ENCODE peak calls at places on chromosomes 5 and 9, in six cellular contexts. One of them, this sample, is unnamed.

GRCh38 chr9:132214027-132214622 is 52.3 kb downstream of the NTNG2 start:
- DNase-seq in fibroblast of the aortic adventitia: peak
- DNase-seq in AG10803: peak
- DNase-seq in CD8-positive, alpha-beta T cell: no peak
- DNase-seq in left ventricle myocardium inferior: peak
- DNase-seq in IMR-90: peak
- DNase-seq in this sample: peak

GRCh38 chr9:134351777-134352176 is 25.5 kb downstream of the RXRA start:
- DNase-seq in left ventricle myocardium inferior: no peak
- DNase-seq in fibroblast of the aortic adventitia: no peak
- DNase-seq in CD8-positive, alpha-beta T cell: no peak
- DNase-seq in IMR-90: no peak
- DNase-seq in AG10803: no peak
- DNase-seq in this sample: no peak

GRCh38 chr5:14221768-14222167 is 78.6 kb downstream of the TRIO start:
- DNase-seq in AG10803: no peak
- DNase-seq in IMR-90: no peak
- DNase-seq in left ventricle myocardium inferior: no peak
- DNase-seq in CD8-positive, alpha-beta T cell: no peak
- DNase-seq in fibroblast of the aortic adventitia: no peak
- DNase-seq in this sample: no peak

GRCh38 chr9:135136991-135137390 is 49.5 kb downstream of the OLFM1 start:
- DNase-seq in left ventricle myocardium inferior: no peak
- DNase-seq in CD8-positive, alpha-beta T cell: no peak
- DNase-seq in IMR-90: no peak
- DNase-seq in AG10803: no peak
- DNase-seq in fibroblast of the aortic adventitia: no peak
- DNase-seq in this sample: no peak

GRCh38 chr5:94788527-94788926 is 170.1 kb downstream of the SLF1 start:
- DNase-seq in IMR-90: no peak
- DNase-seq in left ventricle myocardium inferior: no peak
- DNase-seq in fibroblast of the aortic adventitia: no peak
- DNase-seq in AG10803: no peak
- DNase-seq in CD8-positive, alpha-beta T cell: no peak
- DNase-seq in this sample: no peak

GRCh38 chr5:11511878-11512277 is 392.4 kb downstream of the CTNND2 start:
- DNase-seq in fibroblast of the aortic adventitia: no peak
- DNase-seq in CD8-positive, alpha-beta T cell: no peak
- DNase-seq in IMR-90: no peak
- DNase-seq in AG10803: no peak
- DNase-seq in left ventricle myocardium inferior: no peak
- DNase-seq in this sample: no peak

GRCh38 chr9:136539427-136540412 is 6.1 kb downstream of the NOTCH1 start:
- DNase-seq in left ventricle myocardium inferior: peak
- DNase-seq in IMR-90: no peak
- DNase-seq in fibroblast of the aortic adventitia: no peak
- DNase-seq in CD8-positive, alpha-beta T cell: peak
- DNase-seq in AG10803: no peak
- DNase-seq in this sample: peak

GRCh38 chr9:96061293-96061987 is 185.9 kb downstream of the ERCC6L2 start:
- DNase-seq in IMR-90: peak
- DNase-seq in left ventricle myocardium inferior: peak
- DNase-seq in CD8-positive, alpha-beta T cell: peak
- DNase-seq in fibroblast of the aortic adventitia: peak
- DNase-seq in AG10803: peak
- DNase-seq in this sample: peak

GRCh38 chr9:75152416-75152815 is 64.1 kb downstream of the OSTF1 start:
- DNase-seq in fibroblast of the aortic adventitia: no peak
- DNase-seq in left ventricle myocardium inferior: no peak
- DNase-seq in AG10803: no peak
- DNase-seq in CD8-positive, alpha-beta T cell: peak
- DNase-seq in IMR-90: peak
- DNase-seq in this sample: no peak

GRCh38 chr5:59592101-59592500 is 301.4 kb downstream of the PDE4D start:
- DNase-seq in AG10803: peak
- DNase-seq in left ventricle myocardium inferior: no peak
- DNase-seq in CD8-positive, alpha-beta T cell: no peak
- DNase-seq in fibroblast of the aortic adventitia: peak
- DNase-seq in IMR-90: peak
- DNase-seq in this sample: no peak

GRCh38 chr9:129140397-129141065 is 29.3 kb downstream of the PTPA start:
- DNase-seq in left ventricle myocardium inferior: peak
- DNase-seq in fibroblast of the aortic adventitia: peak
- DNase-seq in IMR-90: peak
- DNase-seq in CD8-positive, alpha-beta T cell: no peak
- DNase-seq in AG10803: peak
- DNase-seq in this sample: peak

GRCh38 chr9:124261787-124262595 is 4.2 kb downstream of the NEK6 start:
- DNase-seq in AG10803: no peak
- DNase-seq in fibroblast of the aortic adventitia: peak
- DNase-seq in left ventricle myocardium inferior: no peak
- DNase-seq in CD8-positive, alpha-beta T cell: no peak
- DNase-seq in IMR-90: no peak
- DNase-seq in this sample: no peak

GRCh38 chr9:91060520-91061343 is 259.1 kb downstream of the SYK start:
- DNase-seq in left ventricle myocardium inferior: no peak
- DNase-seq in CD8-positive, alpha-beta T cell: no peak
- DNase-seq in AG10803: peak
- DNase-seq in fibroblast of the aortic adventitia: peak
- DNase-seq in IMR-90: peak
- DNase-seq in this sample: peak

GRCh38 chr9:35748239-35748857 is 680 bp downstream of the GBA2 start:
- DNase-seq in AG10803: no peak
- DNase-seq in IMR-90: no peak
- DNase-seq in left ventricle myocardium inferior: no peak
- DNase-seq in fibroblast of the aortic adventitia: peak
- DNase-seq in CD8-positive, alpha-beta T cell: no peak
- DNase-seq in this sample: no peak

GRCh38 chr5:142433526-142434321 is 108.9 kb upstream of the SPRY4 start:
- DNase-seq in left ventricle myocardium inferior: no peak
- DNase-seq in AG10803: peak
- DNase-seq in CD8-positive, alpha-beta T cell: no peak
- DNase-seq in IMR-90: peak
- DNase-seq in fibroblast of the aortic adventitia: peak
- DNase-seq in this sample: peak

GRCh38 chr5:157108961-157109360 is at the start of gene HAVCR2:
- DNase-seq in fibroblast of the aortic adventitia: no peak
- DNase-seq in CD8-positive, alpha-beta T cell: peak
- DNase-seq in IMR-90: no peak
- DNase-seq in AG10803: no peak
- DNase-seq in left ventricle myocardium inferior: no peak
- DNase-seq in this sample: no peak

GRCh38 chr9:76023715-76024195 is 133.3 kb downstream of the PCSK5 start:
- DNase-seq in left ventricle myocardium inferior: no peak
- DNase-seq in AG10803: no peak
- DNase-seq in fibroblast of the aortic adventitia: no peak
- DNase-seq in CD8-positive, alpha-beta T cell: peak
- DNase-seq in IMR-90: no peak
- DNase-seq in this sample: no peak

GRCh38 chr5:9898319-9898718 is 268.2 kb upstream of the TAS2R1 start:
- DNase-seq in IMR-90: peak
- DNase-seq in CD8-positive, alpha-beta T cell: no peak
- DNase-seq in left ventricle myocardium inferior: no peak
- DNase-seq in AG10803: peak
- DNase-seq in fibroblast of the aortic adventitia: peak
- DNase-seq in this sample: peak

GRCh38 chr5:134139377-134139851 is 24.9 kb downstream of the TCF7 start:
- DNase-seq in left ventricle myocardium inferior: peak
- DNase-seq in fibroblast of the aortic adventitia: no peak
- DNase-seq in CD8-positive, alpha-beta T cell: peak
- DNase-seq in AG10803: no peak
- DNase-seq in IMR-90: no peak
- DNase-seq in this sample: no peak

GRCh38 chr5:134561871-134562296 is 36.4 kb downstream of the JADE2 start:
- DNase-seq in CD8-positive, alpha-beta T cell: no peak
- DNase-seq in AG10803: peak
- DNase-seq in fibroblast of the aortic adventitia: peak
- DNase-seq in IMR-90: peak
- DNase-seq in left ventricle myocardium inferior: peak
- DNase-seq in this sample: peak

GRCh38 chr5:60207031-60207430 is 313.5 kb upstream of the PDE4D start:
- DNase-seq in CD8-positive, alpha-beta T cell: no peak
- DNase-seq in left ventricle myocardium inferior: no peak
- DNase-seq in fibroblast of the aortic adventitia: no peak
- DNase-seq in IMR-90: no peak
- DNase-seq in AG10803: no peak
- DNase-seq in this sample: no peak

GRCh38 chr9:77901771-77902170 is 129.8 kb downstream of the GNAQ start:
- DNase-seq in AG10803: no peak
- DNase-seq in CD8-positive, alpha-beta T cell: no peak
- DNase-seq in IMR-90: no peak
- DNase-seq in left ventricle myocardium inferior: no peak
- DNase-seq in fibroblast of the aortic adventitia: no peak
- DNase-seq in this sample: no peak

GRCh38 chr5:68331202-68332108 is 115.9 kb downstream of the PIK3R1 start:
- DNase-seq in CD8-positive, alpha-beta T cell: no peak
- DNase-seq in fibroblast of the aortic adventitia: peak
- DNase-seq in AG10803: peak
- DNase-seq in left ventricle myocardium inferior: no peak
- DNase-seq in IMR-90: peak
- DNase-seq in this sample: no peak

GRCh38 chr5:97121848-97122247 is 20.6 kb downstream of the LIX1 start:
- DNase-seq in left ventricle myocardium inferior: no peak
- DNase-seq in AG10803: no peak
- DNase-seq in CD8-positive, alpha-beta T cell: no peak
- DNase-seq in fibroblast of the aortic adventitia: no peak
- DNase-seq in IMR-90: no peak
- DNase-seq in this sample: no peak

GRCh38 chr5:97124335-97124734 is 18.1 kb downstream of the LIX1 start:
- DNase-seq in left ventricle myocardium inferior: no peak
- DNase-seq in fibroblast of the aortic adventitia: no peak
- DNase-seq in CD8-positive, alpha-beta T cell: no peak
- DNase-seq in AG10803: no peak
- DNase-seq in IMR-90: no peak
- DNase-seq in this sample: no peak

GRCh38 chr5:97115932-97116331 is 26.5 kb downstream of the LIX1 start:
- DNase-seq in fibroblast of the aortic adventitia: no peak
- DNase-seq in AG10803: no peak
- DNase-seq in CD8-positive, alpha-beta T cell: no peak
- DNase-seq in IMR-90: no peak
- DNase-seq in left ventricle myocardium inferior: peak
- DNase-seq in this sample: no peak

GRCh38 chr5:97118623-97119022 is 23.8 kb downstream of the LIX1 start:
- DNase-seq in AG10803: no peak
- DNase-seq in IMR-90: no peak
- DNase-seq in fibroblast of the aortic adventitia: no peak
- DNase-seq in CD8-positive, alpha-beta T cell: no peak
- DNase-seq in left ventricle myocardium inferior: no peak
- DNase-seq in this sample: no peak
- TF ChIP-seq CTCF in AG10803: no peak
- TF ChIP-seq CTCF in IMR-90: no peak
- TF ChIP-seq CTCF in fibroblast of the aortic adventitia: no peak
- TF ChIP-seq CTCF in CD8-positive, alpha-beta T cell: no peak
- TF ChIP-seq CTCF in left ventricle myocardium inferior: no peak
- TF ChIP-seq CTCF in this sample: no peak

GRCh38 chr5:1270933-1271914 is 23.6 kb downstream of the TERT start:
- DNase-seq in AG10803: no peak
- DNase-seq in CD8-positive, alpha-beta T cell: no peak
- DNase-seq in fibroblast of the aortic adventitia: no peak
- DNase-seq in left ventricle myocardium inferior: no peak
- DNase-seq in IMR-90: no peak
- DNase-seq in this sample: no peak

GRCh38 chr5:1270426-1270825 is 24.4 kb downstream of the TERT start:
- DNase-seq in IMR-90: no peak
- DNase-seq in left ventricle myocardium inferior: no peak
- DNase-seq in fibroblast of the aortic adventitia: no peak
- DNase-seq in CD8-positive, alpha-beta T cell: no peak
- DNase-seq in AG10803: no peak
- DNase-seq in this sample: no peak

GRCh38 chr5:1274471-1274870 is 20.4 kb downstream of the TERT start:
- DNase-seq in fibroblast of the aortic adventitia: no peak
- DNase-seq in AG10803: no peak
- DNase-seq in CD8-positive, alpha-beta T cell: no peak
- DNase-seq in IMR-90: no peak
- DNase-seq in left ventricle myocardium inferior: no peak
- DNase-seq in this sample: no peak

GRCh38 chr5:1273745-1274144 is 21.1 kb downstream of the TERT start:
- DNase-seq in CD8-positive, alpha-beta T cell: no peak
- DNase-seq in AG10803: no peak
- DNase-seq in fibroblast of the aortic adventitia: no peak
- DNase-seq in left ventricle myocardium inferior: no peak
- DNase-seq in IMR-90: no peak
- DNase-seq in this sample: no peak

GRCh38 chr5:1272201-1272600 is 22.7 kb downstream of the TERT start:
- DNase-seq in CD8-positive, alpha-beta T cell: no peak
- DNase-seq in left ventricle myocardium inferior: no peak
- DNase-seq in fibroblast of the aortic adventitia: no peak
- DNase-seq in IMR-90: no peak
- DNase-seq in AG10803: no peak
- DNase-seq in this sample: no peak
- TF ChIP-seq CTCF in CD8-positive, alpha-beta T cell: no peak
- TF ChIP-seq CTCF in left ventricle myocardium inferior: no peak
- TF ChIP-seq CTCF in fibroblast of the aortic adventitia: no peak
- TF ChIP-seq CTCF in IMR-90: no peak
- TF ChIP-seq CTCF in AG10803: no peak
- TF ChIP-seq CTCF in this sample: no peak

GRCh38 chr5:73693573-73694061 is 67.6 kb downstream of the ARHGEF28 start:
- DNase-seq in IMR-90: peak
- DNase-seq in CD8-positive, alpha-beta T cell: no peak
- DNase-seq in AG10803: peak
- DNase-seq in fibroblast of the aortic adventitia: peak
- DNase-seq in left ventricle myocardium inferior: no peak
- DNase-seq in this sample: peak
- TF ChIP-seq CTCF in IMR-90: peak
- TF ChIP-seq CTCF in CD8-positive, alpha-beta T cell: no peak
- TF ChIP-seq CTCF in AG10803: peak
- TF ChIP-seq CTCF in fibroblast of the aortic adventitia: peak
- TF ChIP-seq CTCF in left ventricle myocardium inferior: peak
- TF ChIP-seq CTCF in this sample: peak

GRCh38 chr5:88607492-88607891 is 275.5 kb downstream of the MEF2C start:
- DNase-seq in left ventricle myocardium inferior: no peak
- DNase-seq in CD8-positive, alpha-beta T cell: no peak
- DNase-seq in AG10803: no peak
- DNase-seq in IMR-90: no peak
- DNase-seq in fibroblast of the aortic adventitia: no peak
- DNase-seq in this sample: no peak

GRCh38 chr5:88606626-88607025 is 276.4 kb downstream of the MEF2C start:
- DNase-seq in AG10803: no peak
- DNase-seq in CD8-positive, alpha-beta T cell: no peak
- DNase-seq in IMR-90: no peak
- DNase-seq in left ventricle myocardium inferior: no peak
- DNase-seq in fibroblast of the aortic adventitia: no peak
- DNase-seq in this sample: no peak

GRCh38 chr5:88606173-88606572 is 276.8 kb downstream of the MEF2C start:
- DNase-seq in fibroblast of the aortic adventitia: no peak
- DNase-seq in IMR-90: no peak
- DNase-seq in AG10803: no peak
- DNase-seq in CD8-positive, alpha-beta T cell: no peak
- DNase-seq in left ventricle myocardium inferior: no peak
- DNase-seq in this sample: no peak

DNA sequence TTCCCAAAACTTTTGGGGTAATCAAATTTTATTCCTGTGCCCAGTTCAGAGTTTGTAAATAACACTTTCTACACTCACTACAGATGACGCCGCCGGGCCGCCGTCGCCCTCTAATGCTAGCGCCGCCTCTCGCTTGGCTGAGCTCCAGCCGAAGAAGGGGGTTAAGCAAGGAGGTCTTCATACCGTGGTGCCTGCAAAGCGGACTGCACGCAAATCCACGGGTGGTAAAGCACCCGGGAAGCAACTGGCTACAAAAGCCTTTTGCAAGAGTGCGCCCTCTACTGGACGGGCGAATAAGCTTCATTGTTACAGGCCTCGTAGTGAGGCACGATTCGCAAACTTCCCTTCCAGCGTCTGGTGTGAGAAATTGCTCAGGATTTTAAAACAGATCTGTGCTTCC is 280.4 kb downstream of the MEF2C start:
- DNase-seq in CD8-positive, alpha-beta T cell: no peak
- DNase-seq in IMR-90: no peak
- DNase-seq in fibroblast of the aortic adventitia: no peak
- DNase-seq in AG10803: no peak
- DNase-seq in left ventricle myocardium inferior: no peak
- DNase-seq in this sample: peak
- TF ChIP-seq CTCF in CD8-positive, alpha-beta T cell: peak
- TF ChIP-seq CTCF in IMR-90: no peak
- TF ChIP-seq CTCF in fibroblast of the aortic adventitia: no peak
- TF ChIP-seq CTCF in AG10803: peak
- TF ChIP-seq CTCF in left ventricle myocardium inferior: no peak
- TF ChIP-seq CTCF in this sample: peak